ENCODE peak calls at places on chromosomes 5 and 9, in eight cellular contexts. One of them, this sample, is unnamed.

GRCh38 chr9:19785230-19785629 is 3.6 kb downstream of the SLC24A2 start:
- DNase-seq in IMR-90: no peak
- DNase-seq in fibroblast of pulmonary artery: no peak
- DNase-seq in lower lobe of right lung: no peak
- DNase-seq in NT2/D1: no peak
- DNase-seq in cardiac fibroblast: no peak
- DNase-seq in fibroblast of lung: no peak
- DNase-seq in right cardiac atrium: no peak
- DNase-seq in this sample: no peak

GRCh38 chr5:68727931-68728330 is 365.9 kb upstream of the SLC30A5 start:
- DNase-seq in IMR-90: no peak
- DNase-seq in fibroblast of pulmonary artery: no peak
- DNase-seq in lower lobe of right lung: no peak
- DNase-seq in NT2/D1: no peak
- DNase-seq in cardiac fibroblast: no peak
- DNase-seq in fibroblast of lung: no peak
- DNase-seq in right cardiac atrium: no peak
- DNase-seq in this sample: no peak

GRCh38 chr5:146751781-146752401 is 126.7 kb downstream of the PPP2R2B start:
- DNase-seq in IMR-90: no peak
- DNase-seq in fibroblast of pulmonary artery: no peak
- DNase-seq in lower lobe of right lung: no peak
- DNase-seq in NT2/D1: no peak
- DNase-seq in cardiac fibroblast: no peak
- DNase-seq in fibroblast of lung: no peak
- DNase-seq in right cardiac atrium: no peak
- DNase-seq in this sample: peak

GRCh38 chr9:522658-523057 is 308.0 kb downstream of the DOCK8 start:
- DNase-seq in IMR-90: no peak
- DNase-seq in fibroblast of pulmonary artery: peak
- DNase-seq in lower lobe of right lung: no peak
- DNase-seq in NT2/D1: no peak
- DNase-seq in cardiac fibroblast: peak
- DNase-seq in fibroblast of lung: no peak
- DNase-seq in right cardiac atrium: peak
- DNase-seq in this sample: no peak

GRCh38 chr9:81546498-81546897 is 142.8 kb downstream of the TLE1 start:
- DNase-seq in IMR-90: no peak
- DNase-seq in fibroblast of pulmonary artery: no peak
- DNase-seq in lower lobe of right lung: no peak
- DNase-seq in NT2/D1: no peak
- DNase-seq in cardiac fibroblast: no peak
- DNase-seq in fibroblast of lung: no peak
- DNase-seq in right cardiac atrium: no peak
- DNase-seq in this sample: no peak

GRCh38 chr5:80204808-80205614 is 50.8 kb downstream of the SERINC5 start:
- DNase-seq in IMR-90: peak
- DNase-seq in fibroblast of pulmonary artery: peak
- DNase-seq in lower lobe of right lung: no peak
- DNase-seq in NT2/D1: no peak
- DNase-seq in cardiac fibroblast: peak
- DNase-seq in fibroblast of lung: no peak
- DNase-seq in right cardiac atrium: peak
- DNase-seq in this sample: peak

GRCh38 chr9:121636411-121636865 is 15.0 kb upstream of the DAB2IP start:
- DNase-seq in IMR-90: peak
- DNase-seq in fibroblast of pulmonary artery: peak
- DNase-seq in lower lobe of right lung: no peak
- DNase-seq in NT2/D1: no peak
- DNase-seq in cardiac fibroblast: peak
- DNase-seq in fibroblast of lung: peak
- DNase-seq in right cardiac atrium: peak
- DNase-seq in this sample: no peak

GRCh38 chr5:131218392-131218791 is 45.5 kb upstream of the CDC42SE2 start:
- DNase-seq in IMR-90: peak
- DNase-seq in fibroblast of pulmonary artery: peak
- DNase-seq in lower lobe of right lung: no peak
- DNase-seq in NT2/D1: no peak
- DNase-seq in cardiac fibroblast: no peak
- DNase-seq in fibroblast of lung: peak
- DNase-seq in right cardiac atrium: no peak
- DNase-seq in this sample: no peak

GRCh38 chr5:9545959-9546851 is at the start of gene SEMA5A:
- DNase-seq in IMR-90: peak
- DNase-seq in fibroblast of pulmonary artery: peak
- DNase-seq in lower lobe of right lung: peak
- DNase-seq in NT2/D1: no peak
- DNase-seq in cardiac fibroblast: peak
- DNase-seq in fibroblast of lung: peak
- DNase-seq in right cardiac atrium: peak
- DNase-seq in this sample: no peak

GRCh38 chr5:9545301-9545958 is 445 bp downstream of the SEMA5A start:
- DNase-seq in IMR-90: no peak
- DNase-seq in fibroblast of pulmonary artery: no peak
- DNase-seq in lower lobe of right lung: peak
- DNase-seq in NT2/D1: no peak
- DNase-seq in cardiac fibroblast: no peak
- DNase-seq in fibroblast of lung: no peak
- DNase-seq in right cardiac atrium: peak
- DNase-seq in this sample: no peak

GRCh38 chr5:9543266-9543925 is 2.5 kb downstream of the SEMA5A start:
- DNase-seq in IMR-90: peak
- DNase-seq in fibroblast of pulmonary artery: no peak
- DNase-seq in lower lobe of right lung: no peak
- DNase-seq in NT2/D1: no peak
- DNase-seq in cardiac fibroblast: peak
- DNase-seq in fibroblast of lung: peak
- DNase-seq in right cardiac atrium: no peak
- DNase-seq in this sample: no peak

GRCh38 chr5:9544502-9545300 is 1.2 kb downstream of the SEMA5A start:
- DNase-seq in IMR-90: peak
- DNase-seq in fibroblast of pulmonary artery: peak
- DNase-seq in lower lobe of right lung: peak
- DNase-seq in NT2/D1: peak
- DNase-seq in cardiac fibroblast: peak
- DNase-seq in fibroblast of lung: peak
- DNase-seq in right cardiac atrium: peak
- DNase-seq in this sample: peak

DNA sequence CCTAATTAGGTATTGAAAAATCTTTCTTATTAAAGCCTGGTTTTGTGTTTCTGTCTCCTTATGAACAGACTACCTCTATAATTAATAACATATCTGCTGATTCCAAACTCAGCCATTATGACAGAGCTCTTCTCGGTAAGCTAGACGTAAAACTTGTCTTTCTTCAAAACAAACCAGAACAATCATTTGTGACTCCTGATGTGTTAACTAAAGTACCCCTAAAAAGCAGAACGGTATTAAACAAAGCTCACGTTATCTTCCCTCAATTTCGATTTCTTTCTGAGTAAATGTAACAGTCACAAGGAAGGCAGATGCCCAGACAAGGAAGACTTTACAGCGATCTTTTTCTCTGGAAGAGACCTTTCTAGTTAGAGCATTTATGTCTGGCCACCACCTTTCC is 1.8 kb downstream of the SEMA5A start:
- DNase-seq in IMR-90: peak
- DNase-seq in fibroblast of pulmonary artery: no peak
- DNase-seq in lower lobe of right lung: no peak
- DNase-seq in NT2/D1: no peak
- DNase-seq in cardiac fibroblast: peak
- DNase-seq in fibroblast of lung: no peak
- DNase-seq in right cardiac atrium: no peak
- DNase-seq in this sample: no peak
- H3K4me3 ChIP-seq in IMR-90: peak
- H3K4me3 ChIP-seq in fibroblast of pulmonary artery: peak
- H3K4me3 ChIP-seq in lower lobe of right lung: peak
- H3K4me3 ChIP-seq in NT2/D1: peak
- H3K4me3 ChIP-seq in cardiac fibroblast: peak
- H3K4me3 ChIP-seq in fibroblast of lung: peak
- H3K4me3 ChIP-seq in right cardiac atrium: peak
- H3K4me3 ChIP-seq in this sample: no peak

GRCh38 chr9:131833906-131834305 is 94.0 kb upstream of the RAPGEF1 start:
- DNase-seq in IMR-90: peak
- DNase-seq in fibroblast of pulmonary artery: no peak
- DNase-seq in lower lobe of right lung: no peak
- DNase-seq in NT2/D1: no peak
- DNase-seq in cardiac fibroblast: peak
- DNase-seq in fibroblast of lung: peak
- DNase-seq in right cardiac atrium: no peak
- DNase-seq in this sample: no peak

GRCh38 chr9:131834721-131835120 is 94.8 kb upstream of the RAPGEF1 start:
- DNase-seq in IMR-90: no peak
- DNase-seq in fibroblast of pulmonary artery: no peak
- DNase-seq in lower lobe of right lung: no peak
- DNase-seq in NT2/D1: no peak
- DNase-seq in cardiac fibroblast: no peak
- DNase-seq in fibroblast of lung: no peak
- DNase-seq in right cardiac atrium: no peak
- DNase-seq in this sample: no peak

GRCh38 chr9:131836607-131837315 is 96.9 kb upstream of the RAPGEF1 start:
- DNase-seq in IMR-90: no peak
- DNase-seq in fibroblast of pulmonary artery: no peak
- DNase-seq in lower lobe of right lung: no peak
- DNase-seq in NT2/D1: no peak
- DNase-seq in cardiac fibroblast: no peak
- DNase-seq in fibroblast of lung: no peak
- DNase-seq in right cardiac atrium: no peak
- DNase-seq in this sample: no peak

GRCh38 chr9:131836021-131836420 is 96.1 kb upstream of the RAPGEF1 start:
- DNase-seq in IMR-90: no peak
- DNase-seq in fibroblast of pulmonary artery: no peak
- DNase-seq in lower lobe of right lung: no peak
- DNase-seq in NT2/D1: no peak
- DNase-seq in cardiac fibroblast: no peak
- DNase-seq in fibroblast of lung: no peak
- DNase-seq in right cardiac atrium: no peak
- DNase-seq in this sample: no peak

GRCh38 chr9:131835132-131835910 is 95.4 kb upstream of the RAPGEF1 start:
- DNase-seq in IMR-90: peak
- DNase-seq in fibroblast of pulmonary artery: no peak
- DNase-seq in lower lobe of right lung: no peak
- DNase-seq in NT2/D1: no peak
- DNase-seq in cardiac fibroblast: peak
- DNase-seq in fibroblast of lung: peak
- DNase-seq in right cardiac atrium: no peak
- DNase-seq in this sample: no peak
- H3K4me3 ChIP-seq in IMR-90: no peak
- H3K4me3 ChIP-seq in fibroblast of pulmonary artery: no peak
- H3K4me3 ChIP-seq in lower lobe of right lung: no peak
- H3K4me3 ChIP-seq in NT2/D1: no peak
- H3K4me3 ChIP-seq in cardiac fibroblast: no peak
- H3K4me3 ChIP-seq in fibroblast of lung: no peak
- H3K4me3 ChIP-seq in right cardiac atrium: no peak
- H3K4me3 ChIP-seq in this sample: no peak

GRCh38 chr9:93059960-93060591 is 1.6 kb downstream of the SUSD3 start:
- DNase-seq in IMR-90: no peak
- DNase-seq in fibroblast of pulmonary artery: no peak
- DNase-seq in lower lobe of right lung: peak
- DNase-seq in NT2/D1: no peak
- DNase-seq in cardiac fibroblast: no peak
- DNase-seq in fibroblast of lung: no peak
- DNase-seq in right cardiac atrium: no peak
- DNase-seq in this sample: no peak

GRCh38 chr9:93057024-93057702 is 1.3 kb upstream of the SUSD3 start:
- DNase-seq in IMR-90: no peak
- DNase-seq in fibroblast of pulmonary artery: no peak
- DNase-seq in lower lobe of right lung: no peak
- DNase-seq in NT2/D1: no peak
- DNase-seq in cardiac fibroblast: no peak
- DNase-seq in fibroblast of lung: no peak
- DNase-seq in right cardiac atrium: no peak
- DNase-seq in this sample: no peak

GRCh38 chr9:93059097-93059959 is 827 bp downstream of the SUSD3 start:
- DNase-seq in IMR-90: no peak
- DNase-seq in fibroblast of pulmonary artery: no peak
- DNase-seq in lower lobe of right lung: peak
- DNase-seq in NT2/D1: no peak
- DNase-seq in cardiac fibroblast: no peak
- DNase-seq in fibroblast of lung: no peak
- DNase-seq in right cardiac atrium: peak
- DNase-seq in this sample: no peak

GRCh38 chr9:93058357-93059096 is at the start of gene SUSD3:
- DNase-seq in IMR-90: no peak
- DNase-seq in fibroblast of pulmonary artery: peak
- DNase-seq in lower lobe of right lung: peak
- DNase-seq in NT2/D1: peak
- DNase-seq in cardiac fibroblast: peak
- DNase-seq in fibroblast of lung: peak
- DNase-seq in right cardiac atrium: peak
- DNase-seq in this sample: no peak

DNA sequence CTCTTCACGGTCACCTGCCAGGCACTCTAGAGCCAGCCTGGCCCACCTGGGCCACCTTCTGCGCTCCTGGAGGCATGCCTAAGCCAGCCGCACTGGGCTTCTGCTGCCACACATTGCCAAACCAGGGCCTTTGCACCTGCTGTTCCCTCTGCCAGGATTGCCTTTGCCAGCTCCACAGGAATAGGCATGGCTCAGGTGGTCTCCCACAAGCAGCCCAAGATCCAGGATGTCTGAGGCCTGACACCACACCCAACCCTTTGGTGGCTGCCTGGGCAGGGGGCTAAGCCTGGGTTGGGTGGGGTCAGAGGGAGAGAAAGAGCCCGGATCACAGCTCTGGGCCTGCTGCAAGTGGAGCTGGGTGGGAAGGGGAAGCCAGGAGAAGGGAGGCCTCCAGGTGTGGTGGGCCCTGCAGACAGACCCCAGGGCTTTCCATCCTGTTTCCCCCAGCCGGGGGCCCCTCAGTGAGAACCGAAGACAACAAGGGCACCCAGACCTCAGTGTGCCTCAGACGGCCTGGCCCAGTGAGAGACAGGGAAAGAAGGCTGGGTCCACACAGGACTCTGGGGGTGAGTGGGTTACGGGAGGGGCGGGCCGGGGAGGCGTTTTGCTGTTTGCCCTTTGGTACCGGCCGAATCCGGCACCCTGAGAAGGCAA is 671 bp upstream of the SUSD3 start:
- DNase-seq in IMR-90: no peak
- DNase-seq in fibroblast of pulmonary artery: no peak
- DNase-seq in lower lobe of right lung: peak
- DNase-seq in NT2/D1: no peak
- DNase-seq in cardiac fibroblast: no peak
- DNase-seq in fibroblast of lung: no peak
- DNase-seq in right cardiac atrium: no peak
- DNase-seq in this sample: no peak
- H3K4me3 ChIP-seq in IMR-90: no peak
- H3K4me3 ChIP-seq in fibroblast of pulmonary artery: no peak
- H3K4me3 ChIP-seq in lower lobe of right lung: peak
- H3K4me3 ChIP-seq in NT2/D1: no peak
- H3K4me3 ChIP-seq in cardiac fibroblast: no peak
- H3K4me3 ChIP-seq in fibroblast of lung: no peak
- H3K4me3 ChIP-seq in right cardiac atrium: no peak
- H3K4me3 ChIP-seq in this sample: no peak

DNA sequence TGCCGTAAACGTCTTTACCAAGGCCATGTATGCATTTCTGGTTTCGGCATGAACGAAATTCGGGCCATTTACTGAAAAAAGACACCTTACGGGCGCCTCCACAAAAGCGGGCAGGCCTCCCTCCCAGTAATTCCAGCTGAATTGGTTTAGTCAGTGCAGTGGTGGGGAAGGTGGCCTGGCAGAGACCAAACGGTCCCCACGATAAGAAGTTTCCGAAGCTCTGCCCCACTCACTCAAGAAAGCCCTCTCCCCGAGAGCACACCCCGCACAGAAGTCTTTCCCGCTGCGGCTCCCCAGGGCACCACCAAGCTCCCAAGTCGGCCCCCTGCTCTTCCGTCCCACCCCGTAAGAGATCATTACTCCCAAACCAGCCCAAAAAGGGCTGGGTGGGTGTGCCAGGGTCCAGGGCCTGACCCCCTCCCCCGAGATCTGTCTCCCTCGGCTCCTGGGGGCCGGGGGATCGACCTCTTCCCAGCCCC is 86.2 kb upstream of the MELK start:
- DNase-seq in IMR-90: peak
- DNase-seq in fibroblast of pulmonary artery: peak
- DNase-seq in lower lobe of right lung: no peak
- DNase-seq in NT2/D1: no peak
- DNase-seq in cardiac fibroblast: peak
- DNase-seq in fibroblast of lung: no peak
- DNase-seq in right cardiac atrium: peak
- DNase-seq in this sample: no peak
- H3K4me3 ChIP-seq in IMR-90: peak
- H3K4me3 ChIP-seq in fibroblast of pulmonary artery: peak
- H3K4me3 ChIP-seq in lower lobe of right lung: peak
- H3K4me3 ChIP-seq in NT2/D1: peak
- H3K4me3 ChIP-seq in cardiac fibroblast: peak
- H3K4me3 ChIP-seq in fibroblast of lung: peak
- H3K4me3 ChIP-seq in right cardiac atrium: peak
- H3K4me3 ChIP-seq in this sample: peak

This sample was measured in Jurkat, Clone E6-1.